ENCODE peak calls at places on chromosomes 5 and 9, in eight cellular contexts. Y is fibroblast of pulmonary artery, U is cardiac muscle cell, J is choroid plexus epithelial cell, C is transverse colon, F is fibroblast of mammary gland, B is AG09309, A is IMR-90. H is an unnamed sample.

GRCh38 chr9:72592501-72593403 is 71.3 kb downstream of the TMC1 start:
- DNase-seq in Y (peak; percentile 84), U (peak; percentile 65), J (peak; percentile 85), C (no peak), F (peak; percentile 64), B (no peak), A (peak; percentile 72), H (peak; percentile 68)

GRCh38 chr9:36486933-36487481 is 85.7 kb upstream of the MELK start:
- DNase-seq in Y (peak; percentile 21), U (no peak), J (no peak), C (peak; percentile 51), F (no peak), B (no peak), A (no peak), H (peak; percentile 4)

GRCh38 chr5:141871870-141872269 is 6.3 kb downstream of the PCDH1 start:
- DNase-seq in Y (no peak), U (no peak), J (no peak), C (no peak), F (no peak), B (no peak), A (no peak), H (no peak)

GRCh38 chr9:127562841-127563523 is 49.1 kb upstream of the STXBP1 start:
- DNase-seq in Y (peak; percentile 76), U (no peak), J (peak; percentile 61), C (no peak), F (peak; percentile 92), B (no peak), A (peak; percentile 87), H (peak; percentile 76)

GRCh38 chr9:130393681-130394071 is 51.1 kb upstream of the ASS1 start:
- DNase-seq in Y (no peak), U (no peak), J (no peak), C (no peak), F (no peak), B (no peak), A (no peak), H (no peak)

GRCh38 chr5:25744908-25745307 is 1100.1 kb upstream of the CDH10 start:
- DNase-seq in Y (no peak), U (no peak), J (no peak), C (no peak), F (no peak), B (no peak), A (no peak), H (no peak)

GRCh38 chr5:147685991-147686390 is 96.5 kb downstream of the JAKMIP2 start:
- DNase-seq in Y (no peak), U (no peak), J (no peak), C (no peak), F (peak; percentile 65), B (no peak), A (no peak), H (peak; percentile 81)

GRCh38 chr9:12680341-12680740 is 12.8 kb upstream of the TYRP1 start:
- DNase-seq in Y (peak; percentile 71), U (no peak), J (peak; percentile 82), C (no peak), F (no peak), B (peak; percentile 50), A (peak; percentile 55), H (peak; percentile 51)

GRCh38 chr9:31393240-31393639 is 991.2 kb upstream of the ACO1 start:
- DNase-seq in Y (peak; percentile 46), U (no peak), J (peak; percentile 39), C (no peak), F (no peak), B (no peak), A (no peak), H (no peak)

GRCh38 chr9:17757816-17758215 is 178.9 kb downstream of the SH3GL2 start:
- DNase-seq in Y (no peak), U (no peak), J (no peak), C (no peak), F (peak; percentile 30), B (no peak), A (peak; percentile 2), H (peak; percentile 22)

GRCh38 chr9:105046907-105047651 is 119.1 kb upstream of the ABCA1 start:
- DNase-seq in Y (peak; percentile 22), U (no peak), J (no peak), C (no peak), F (no peak), B (no peak), A (no peak), H (no peak)

GRCh38 chr9:105447814-105448812 is at the start of gene FSD1L:
- DNase-seq in Y (peak; percentile 96), U (peak; percentile 97), J (peak; percentile 96), C (peak; percentile 96), F (peak; percentile 89), B (peak; percentile 71), A (peak; percentile 90), H (peak; percentile 85)

GRCh38 chr5:91243859-91244258 is 139.3 kb downstream of the ARRDC3 start:
- DNase-seq in Y (no peak), U (no peak), J (no peak), C (no peak), F (no peak), B (no peak), A (no peak), H (no peak)

GRCh38 chr5:91245074-91245452 is 138.1 kb downstream of the ARRDC3 start:
- DNase-seq in Y (no peak), U (peak; percentile 40), J (no peak), C (no peak), F (no peak), B (no peak), A (no peak), H (no peak)

GRCh38 chr5:91245871-91246270 is 137.2 kb downstream of the ARRDC3 start:
- DNase-seq in Y (peak; percentile 28), U (no peak), J (peak; percentile 39), C (no peak), F (peak; percentile 30), B (no peak), A (peak; percentile 17), H (no peak)

GRCh38 chr5:91243286-91243685 is 139.8 kb downstream of the ARRDC3 start:
- DNase-seq in Y (no peak), U (no peak), J (no peak), C (no peak), F (no peak), B (no peak), A (no peak), H (no peak)

GRCh38 chr5:91244380-91245073 is 138.6 kb downstream of the ARRDC3 start:
- DNase-seq in Y (no peak), U (no peak), J (no peak), C (no peak), F (no peak), B (no peak), A (no peak), H (no peak)
- TF ChIP-seq CTCF in Y (no peak), U (no peak), J (no peak), C (no peak), F (no peak), B (no peak), A (no peak), H (no peak)

DNA sequence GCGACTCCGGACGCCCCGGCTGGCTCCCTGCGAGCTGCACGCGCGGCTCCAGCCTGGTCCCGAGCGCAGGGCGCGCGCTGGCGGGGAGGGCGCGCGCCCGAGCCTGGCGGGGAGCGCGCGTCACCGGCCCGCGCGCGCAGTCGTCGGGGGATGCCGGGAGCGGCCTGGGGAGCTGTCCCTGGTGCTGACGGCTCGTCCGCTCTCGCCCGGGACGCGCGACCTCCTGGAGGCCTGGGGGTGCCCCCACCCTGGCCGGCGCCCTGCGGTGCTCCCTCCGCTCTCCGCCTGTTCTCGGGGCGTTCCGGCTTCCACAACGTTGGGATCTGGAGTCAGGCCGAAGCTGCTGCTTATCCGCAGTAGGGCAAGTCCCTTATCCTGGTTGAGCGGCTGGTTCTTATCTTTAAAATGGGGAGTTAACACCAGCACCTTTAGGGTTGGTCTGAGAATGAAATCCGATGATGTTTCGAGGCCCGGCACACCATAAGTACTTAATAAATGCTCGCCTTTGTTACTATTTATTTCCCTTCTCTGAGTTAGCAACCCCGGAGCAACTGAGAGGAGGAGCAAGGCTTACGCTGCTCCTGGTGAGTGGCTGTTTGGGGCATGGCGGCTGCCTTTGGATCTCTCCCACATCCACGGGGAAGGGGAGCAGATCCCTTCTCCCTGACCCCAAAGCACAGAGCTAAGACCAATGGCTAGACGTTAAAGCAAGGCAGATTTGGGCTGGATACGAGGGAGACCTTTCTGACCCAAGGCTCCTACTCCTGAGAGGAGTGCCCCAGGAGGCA is at the start of gene FAM163B:
- DNase-seq in Y (peak; percentile 54), U (peak; percentile 89), J (peak; percentile 48), C (no peak), F (peak; percentile 15), B (no peak), A (peak; percentile 22), H (no peak)
- H3K4me3 ChIP-seq in Y (no peak within 1 kb of the TSS), U (peak within 1 kb of the TSS; percentile 30), J (no peak within 1 kb of the TSS), C (no peak within 1 kb of the TSS), F (no peak within 1 kb of the TSS), B (no peak within 1 kb of the TSS), A (no peak within 1 kb of the TSS), H (no peak within 1 kb of the TSS)

DNA sequence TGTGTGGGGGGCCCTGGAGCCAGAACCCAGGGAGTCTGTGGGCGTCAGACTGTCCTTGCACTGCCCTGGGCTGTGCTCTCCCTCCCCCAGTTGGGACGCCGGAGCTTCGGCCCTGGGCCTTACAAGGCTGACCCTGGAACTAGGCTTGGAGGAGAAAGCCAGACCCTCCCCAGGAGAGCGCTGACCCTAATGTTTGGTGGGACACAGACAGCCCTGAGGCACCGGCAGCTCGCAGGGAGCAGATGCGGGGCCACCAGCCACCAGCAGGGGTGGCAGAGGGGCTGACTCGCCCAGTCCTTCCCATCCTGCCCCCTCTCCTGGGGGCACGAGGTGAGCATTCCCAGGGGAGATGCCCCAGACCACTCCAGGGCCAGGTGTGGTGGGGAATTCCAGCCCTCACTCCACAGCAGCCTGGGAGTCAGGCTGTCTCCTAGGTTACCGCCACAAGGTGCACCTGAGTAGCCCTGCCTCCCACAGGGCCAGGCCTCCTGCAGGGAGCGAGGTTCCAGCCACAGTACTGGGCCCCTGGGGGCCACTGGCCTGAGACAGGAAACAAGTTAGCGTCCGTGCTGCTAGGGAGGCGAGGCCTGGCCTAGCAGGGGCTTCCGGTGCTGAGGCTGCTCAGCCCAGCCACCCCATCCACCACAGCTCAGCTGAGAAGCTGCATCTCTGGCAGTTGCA is 134.6 kb downstream of the OLFM1 start:
- DNase-seq in Y (no peak), U (no peak), J (no peak), C (no peak), F (no peak), B (no peak), A (no peak), H (no peak)
- TF ChIP-seq CTCF in Y (no peak), U (no peak), J (no peak), C (no peak), F (no peak), B (no peak), A (no peak), H (no peak)

GRCh38 chr5:74897049-74897448 is 30.9 kb upstream of the FAM169A start:
- DNase-seq in Y (no peak), U (no peak), J (no peak), C (no peak), F (no peak), B (no peak), A (no peak), H (no peak)

GRCh38 chr5:74894351-74894750 is 28.2 kb upstream of the FAM169A start:
- DNase-seq in Y (no peak), U (no peak), J (no peak), C (no peak), F (no peak), B (no peak), A (no peak), H (no peak)

GRCh38 chr5:74889523-74890105 is 23.4 kb upstream of the FAM169A start:
- DNase-seq in Y (no peak), U (no peak), J (no peak), C (no peak), F (no peak), B (no peak), A (no peak), H (no peak)

GRCh38 chr5:74895906-74896305 is 29.7 kb upstream of the FAM169A start:
- DNase-seq in Y (peak; percentile 80), U (no peak), J (peak; percentile 24), C (peak; percentile 55), F (peak; percentile 80), B (peak; percentile 29), A (peak; percentile 59), H (peak; percentile 73)

GRCh38 chr5:74892921-74893320 is 26.7 kb upstream of the FAM169A start:
- DNase-seq in Y (no peak), U (no peak), J (no peak), C (no peak), F (no peak), B (no peak), A (no peak), H (peak; percentile 36)
- H3K4me3 ChIP-seq in Y (no peak overlapping the region), U (no peak overlapping the region), J (no peak overlapping the region), C (no peak overlapping the region), F (no peak overlapping the region), B (no peak overlapping the region), A (no peak overlapping the region), H (no peak overlapping the region)